ENCODE peak calls at places on chromosomes 13 and 19, in eight cellular contexts. G, M, S, V, B, W, Z and X are unnamed samples.

GRCh38 chr13:113930711-113931637 is 42.9 kb downstream of the C13orf46 start:
- DNase-seq in G (peak), V (no peak), M (no peak), W (no peak), Z (no peak), S (peak), B (peak), X (peak)

GRCh38 chr13:97339019-97339988 is 94.7 kb upstream of the RAP2A start:
- DNase-seq in G (peak), M (no peak), V (no peak), W (no peak), S (no peak), B (peak), Z (no peak), X (no peak)

GRCh38 chr19:7627166-7627565 is 2.2 kb downstream of the XAB2 start:
- DNase-seq in M (no peak), V (no peak), Z (no peak), W (no peak), G (no peak), B (no peak), S (no peak), X (no peak)

GRCh38 chr13:80881495-80882482 is 540.9 kb upstream of the SPRY2 start:
- DNase-seq in S (no peak), W (no peak), B (no peak), V (no peak), M (no peak), Z (no peak), G (no peak), X (no peak)

GRCh38 chr19:19531951-19532805 is 3.5 kb downstream of the YJEFN3 start:
- DNase-seq in M (peak), G (peak), Z (peak), B (peak), W (peak), S (peak), V (peak), X (peak)

GRCh38 chr13:113791761-113792160 is 32.7 kb downstream of the TMEM255B start:
- DNase-seq in S (peak), B (no peak), Z (no peak), W (no peak), V (no peak), G (no peak), M (no peak), X (no peak)

GRCh38 chr19:27657271-27658051 is 1555.5 kb downstream of the UQCRFS1 start:
- DNase-seq in V (no peak), B (no peak), W (no peak), Z (no peak), S (no peak), M (no peak), G (peak), X (no peak)

GRCh38 chr19:17475541-17476115 is 5.3 kb downstream of the SLC27A1 start:
- DNase-seq in S (no peak), M (peak), B (peak), W (no peak), V (peak), Z (no peak), G (peak), X (no peak)

GRCh38 chr19:4914736-4915501 is 5.6 kb downstream of the UHRF1 start:
- DNase-seq in V (peak), Z (no peak), S (peak), G (peak), W (no peak), M (peak), B (peak), X (no peak)

GRCh38 chr19:11784356-11784755 is 14.0 kb upstream of the ZNF491 start:
- DNase-seq in W (no peak), Z (no peak), M (no peak), B (no peak), S (no peak), G (no peak), V (no peak), X (no peak)

GRCh38 chr19:10246511-10246910 is 5.5 kb upstream of the MRPL4 start:
- DNase-seq in G (no peak), S (no peak), Z (no peak), W (no peak), M (no peak), B (no peak), V (no peak), X (no peak)
- TF ChIP-seq POLR2AphosphoS5 in G (no peak), S (no peak), Z (no peak), W (no peak), M (no peak), B (no peak), V (no peak), X (no peak)

DNA sequence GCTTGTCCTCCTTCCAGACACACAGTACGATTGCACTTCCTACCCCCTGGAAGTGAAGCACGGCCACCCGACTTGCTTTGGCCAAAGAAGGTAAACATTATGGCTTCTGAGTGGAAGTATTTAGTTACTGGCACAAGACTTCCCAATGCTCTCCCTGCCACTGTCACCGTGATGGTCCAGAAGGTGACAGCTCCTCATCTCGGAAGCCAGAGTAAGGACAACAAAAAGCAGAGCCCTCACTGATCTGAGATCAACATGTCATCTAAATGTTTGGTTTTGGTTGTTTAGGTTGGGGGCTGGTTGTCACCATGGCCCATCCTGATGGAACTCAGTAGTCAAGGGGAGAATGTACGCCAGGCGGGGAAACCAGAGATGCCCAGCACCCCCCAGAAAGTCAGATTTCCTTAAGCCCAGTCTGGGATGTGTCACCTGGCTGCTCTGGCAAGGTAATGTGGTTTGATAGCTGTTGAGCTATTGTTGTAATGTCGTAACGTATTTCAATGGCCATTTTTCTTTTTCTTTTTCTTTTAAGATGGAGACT is 170.1 kb upstream of the ZNF536 start:
- DNase-seq in G (no peak), Z (no peak), B (no peak), V (no peak), S (no peak), M (no peak), W (peak), X (no peak)
- TF ChIP-seq POLR2A in G (no peak), Z (no peak), B (no peak), V (no peak), S (no peak), M (no peak), W (no peak), X (no peak)

GRCh38 chr19:2478756-2479555 is 3.0 kb downstream of the GADD45B start:
- DNase-seq in Z (no peak), W (peak), B (peak), M (peak), V (peak), G (peak), S (peak), X (peak)
- TF ChIP-seq POLR2AphosphoS5 in Z (no peak), W (peak), B (peak), M (no peak), V (no peak), G (peak), S (peak), X (peak)

GRCh38 chr19:23762884-23763711 is 4.4 kb upstream of the ZNF681 start:
- DNase-seq in M (peak), Z (peak), V (peak), G (peak), W (peak), B (peak), S (peak), X (peak)

GRCh38 chr19:23762548-23762883 is 3.8 kb upstream of the ZNF681 start:
- DNase-seq in Z (no peak), M (no peak), V (no peak), G (no peak), B (no peak), S (no peak), W (peak), X (no peak)

DNA sequence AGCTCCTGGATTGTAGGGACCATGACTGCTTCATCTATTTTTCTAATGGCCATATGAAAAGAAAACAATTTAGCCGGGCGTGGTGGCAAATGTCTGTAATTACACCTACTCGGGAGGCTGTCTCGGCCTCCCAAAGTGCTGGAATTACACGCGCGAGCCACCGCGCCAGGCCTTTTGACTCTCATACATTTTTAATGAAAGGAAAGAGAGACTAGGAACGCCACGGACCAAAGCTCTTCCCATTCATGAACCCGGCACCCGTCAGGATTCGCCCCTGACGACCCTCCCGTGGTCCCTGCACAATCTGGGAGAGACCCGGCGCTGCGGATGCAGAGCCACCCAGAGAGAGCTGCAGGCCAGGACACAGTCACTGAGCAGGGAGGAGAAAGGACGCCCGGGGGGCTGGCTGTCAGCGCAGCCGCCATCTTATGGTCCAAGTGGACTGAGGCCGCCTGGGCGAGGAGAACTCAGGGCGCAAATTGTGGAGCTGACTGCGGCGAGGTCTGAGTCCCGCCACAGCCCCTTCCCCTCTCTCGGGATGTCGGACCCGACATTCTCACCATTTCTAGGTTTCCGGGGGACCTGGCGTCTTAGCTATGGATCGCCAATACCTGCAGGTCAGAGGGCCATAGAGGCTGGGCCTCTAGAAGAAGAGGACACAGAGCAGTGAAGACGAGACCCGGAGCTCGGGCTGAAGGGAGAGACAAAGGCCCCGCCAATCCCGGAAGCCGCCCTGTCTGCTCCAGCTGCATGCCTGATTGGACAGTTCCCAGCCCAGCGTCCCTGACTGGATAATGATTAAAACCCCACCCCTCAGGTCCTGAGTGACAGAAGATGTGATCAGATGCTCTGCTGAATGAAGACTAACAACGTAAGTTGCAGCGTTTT is at the start of gene ZNF681:
- DNase-seq in B (peak), V (peak), M (peak), Z (peak), W (peak), S (peak), G (peak), X (peak)
- TF ChIP-seq POLR2A in B (peak), V (no peak), M (peak), Z (peak), W (peak), S (no peak), G (no peak), X (peak)

DNA sequence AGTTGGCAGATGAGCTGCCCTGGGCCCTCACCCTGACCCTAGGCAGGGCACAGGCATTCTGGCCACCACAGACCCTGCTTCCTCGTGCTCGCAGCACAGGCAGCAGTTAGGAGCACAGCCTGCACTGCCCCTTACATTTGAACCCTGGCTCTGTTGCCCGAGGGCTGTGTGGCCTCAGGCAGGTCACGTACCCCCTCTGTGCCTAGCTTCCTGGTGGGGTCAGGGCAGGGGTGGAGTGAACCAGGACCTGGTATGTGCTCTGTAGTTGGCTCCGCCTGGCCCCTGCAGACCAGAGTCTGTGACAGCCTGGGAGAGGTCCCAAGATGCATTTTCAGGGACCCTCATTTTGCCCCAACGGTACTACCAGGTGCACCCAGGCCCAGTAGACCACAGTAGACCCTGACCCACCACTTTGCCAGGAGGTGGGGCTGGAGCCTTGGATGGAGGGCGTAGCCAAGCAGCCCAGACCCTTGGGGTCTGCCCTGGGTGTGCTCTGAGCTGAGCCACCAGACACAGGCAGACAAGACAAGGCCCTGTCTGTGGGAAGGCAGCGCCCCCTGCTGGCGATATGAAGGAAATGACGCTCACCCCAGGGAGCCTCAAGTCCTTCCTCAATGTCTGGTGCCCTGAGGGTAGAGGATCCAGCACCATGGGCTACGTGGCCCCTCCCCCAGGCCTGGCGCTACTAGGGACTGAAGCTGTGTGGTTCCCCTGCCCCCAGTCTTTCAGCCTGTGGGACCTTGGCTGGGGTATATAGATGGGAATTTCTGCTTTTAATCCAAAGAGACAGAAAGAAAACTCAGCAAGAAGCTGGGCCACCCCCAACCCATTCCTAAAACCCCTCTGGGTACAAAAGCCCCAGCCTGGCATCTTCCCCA is 9.0 kb downstream of the LYL1 start:
- DNase-seq in W (peak), V (peak), Z (peak), M (peak), G (peak), S (peak), B (peak), X (peak)
- TF ChIP-seq POLR2AphosphoS5 in W (no peak), V (peak), Z (no peak), M (peak), G (no peak), S (peak), B (no peak), X (no peak)

GRCh38 chr13:32734511-32734910 is 148.3 kb downstream of the PDS5B start:
- DNase-seq in S (no peak), Z (no peak), V (no peak), B (no peak), W (no peak), M (no peak), G (no peak), X (no peak)

GRCh38 chr13:32736648-32737047 is 150.4 kb downstream of the PDS5B start:
- DNase-seq in W (no peak), S (no peak), M (no peak), G (no peak), V (no peak), B (no peak), Z (no peak), X (no peak)

GRCh38 chr13:32735859-32736258 is 149.6 kb downstream of the PDS5B start:
- DNase-seq in B (no peak), G (no peak), V (no peak), W (no peak), M (no peak), S (no peak), Z (no peak), X (no peak)

GRCh38 chr13:32737111-32737571 is 150.9 kb downstream of the PDS5B start:
- DNase-seq in W (no peak), Z (no peak), S (no peak), V (no peak), B (no peak), M (peak), G (no peak), X (no peak)

DNA sequence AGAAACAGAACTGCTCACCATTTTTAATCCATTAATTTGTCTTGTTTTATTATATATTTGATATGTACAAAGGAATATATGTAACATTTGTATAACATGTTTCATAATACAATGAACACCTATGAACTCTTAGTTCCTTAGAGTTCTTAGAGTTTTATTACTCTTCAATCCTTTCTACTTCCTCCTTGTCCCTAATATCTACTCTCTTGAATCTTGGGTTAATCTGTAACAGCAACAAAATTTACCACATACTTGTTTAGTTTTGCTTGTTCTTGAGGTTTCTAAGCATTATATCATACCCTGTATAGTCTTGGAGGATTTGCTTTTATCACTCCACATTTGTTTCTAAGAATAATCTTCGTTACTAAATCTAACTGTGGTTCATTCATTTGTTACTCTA is 151.4 kb downstream of the PDS5B start:
- DNase-seq in G (no peak), M (no peak), W (no peak), B (no peak), S (no peak), V (no peak), Z (no peak), X (no peak)
- TF ChIP-seq POLR2A in G (no peak), M (no peak), W (no peak), B (no peak), S (no peak), V (no peak), Z (no peak), X (no peak)

DNA sequence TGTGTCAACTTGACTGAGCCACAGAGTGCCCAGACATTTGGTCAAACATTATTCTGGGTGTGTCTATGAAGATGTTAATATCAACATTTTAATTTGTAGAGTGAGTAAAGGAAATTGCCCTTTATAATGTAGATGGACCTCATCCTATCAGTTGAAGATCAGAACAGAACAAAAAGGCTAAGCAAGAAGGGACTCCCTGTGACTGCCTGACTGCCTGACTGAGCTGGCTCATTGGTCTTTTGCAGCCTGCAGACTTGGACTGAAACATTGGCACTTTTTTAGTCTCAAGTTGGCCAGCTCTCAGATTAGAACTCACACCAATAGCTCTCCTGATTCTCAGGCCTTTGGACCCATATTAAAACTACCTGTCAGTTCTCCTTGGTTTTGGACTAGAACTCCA is 600.4 kb upstream of the SLITRK6 start:
- DNase-seq in S (no peak), Z (no peak), V (no peak), M (no peak), W (no peak), B (no peak), G (no peak), X (no peak)
- TF ChIP-seq POLR2AphosphoS5 in S (no peak), Z (no peak), V (no peak), M (no peak), W (no peak), B (no peak), G (no peak), X (no peak)

GRCh38 chr13:72884111-72884510 is 102.2 kb downstream of the PIBF1 start:
- DNase-seq in B (no peak), Z (no peak), G (no peak), V (no peak), M (no peak), W (no peak), S (no peak), X (no peak)

GRCh38 chr13:72886272-72887062 is 104.5 kb downstream of the PIBF1 start:
- DNase-seq in Z (no peak), V (no peak), S (no peak), W (no peak), M (no peak), B (no peak), G (no peak), X (no peak)

GRCh38 chr13:72891423-72891822 is 109.5 kb downstream of the PIBF1 start:
- DNase-seq in Z (no peak), B (no peak), V (no peak), M (no peak), S (no peak), W (no peak), G (no peak), X (no peak)

GRCh38 chr13:72890546-72890945 is 108.6 kb downstream of the PIBF1 start:
- DNase-seq in G (no peak), S (no peak), B (no peak), Z (no peak), W (no peak), M (no peak), V (no peak), X (no peak)

DNA sequence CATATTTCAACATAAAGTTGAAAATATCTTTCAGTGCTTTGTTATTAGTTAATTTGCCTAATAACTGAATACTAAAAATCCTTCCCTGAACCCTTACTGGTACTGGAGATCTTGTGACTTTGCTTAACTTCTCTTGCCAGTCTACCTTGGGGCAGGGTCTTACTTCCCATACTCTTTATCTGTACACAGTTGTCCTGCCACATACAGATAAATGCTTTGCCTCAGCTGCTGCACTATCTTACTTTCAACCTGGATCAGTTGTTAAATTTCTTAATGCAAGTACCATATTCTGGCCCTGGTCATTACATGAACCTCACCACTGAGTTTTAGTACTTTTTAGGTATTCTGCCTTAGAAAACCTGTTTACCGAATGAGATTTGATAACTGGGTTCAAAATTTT is 107.6 kb downstream of the PIBF1 start:
- DNase-seq in S (no peak), G (no peak), B (no peak), M (no peak), W (no peak), Z (no peak), V (no peak), X (no peak)
- TF ChIP-seq POLR2A in S (no peak), G (no peak), B (no peak), M (no peak), W (no peak), Z (no peak), V (no peak), X (no peak)

DNA sequence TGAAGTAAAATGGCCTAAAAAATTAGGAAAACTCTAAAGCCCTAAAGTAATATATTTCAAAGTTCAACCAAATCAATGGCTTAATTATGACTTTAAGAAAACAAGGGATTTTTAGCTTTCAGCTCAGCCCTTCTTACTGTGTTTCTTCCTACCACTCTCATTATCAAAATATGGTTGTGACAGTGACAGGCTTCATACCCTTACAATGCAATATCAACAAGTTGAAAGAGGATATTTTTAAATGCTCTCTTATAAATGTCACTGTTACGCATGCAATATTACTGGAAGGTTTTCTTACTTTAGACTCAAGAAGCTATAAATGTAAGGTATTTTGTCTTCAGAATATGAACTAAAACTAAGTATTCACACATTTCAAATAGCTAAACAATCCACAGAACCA is 1225.7 kb upstream of the MIR17HG start:
- DNase-seq in Z (no peak), M (no peak), B (no peak), S (no peak), W (no peak), V (no peak), G (no peak), X (no peak)
- TF ChIP-seq POLR2AphosphoS5 in Z (no peak), M (no peak), B (no peak), S (no peak), W (no peak), V (no peak), G (no peak), X (no peak)